ENCODE peak calls at places on chromosomes 1 and 21, in five cellular contexts. One of them, this sample, is unnamed.

GRCh38 chr1:187001198-187001904 is 172.6 kb downstream of the PLA2G4A start:
- DNase-seq in adrenal gland: no peak
- DNase-seq in heart left ventricle: no peak
- DNase-seq in uterus: no peak
- DNase-seq in K562: no peak
- DNase-seq in this sample: no peak

GRCh38 chr1:54808443-54809207 is 7.5 kb upstream of the TTC22 start:
- DNase-seq in adrenal gland: peak
- DNase-seq in heart left ventricle: no peak
- DNase-seq in uterus: no peak
- DNase-seq in K562: no peak
- DNase-seq in this sample: no peak

GRCh38 chr21:35237287-35237686 is 188.2 kb upstream of the RUNX1 start:
- DNase-seq in adrenal gland: no peak
- DNase-seq in heart left ventricle: no peak
- DNase-seq in uterus: no peak
- DNase-seq in K562: no peak
- DNase-seq in this sample: no peak

GRCh38 chr21:44455524-44456206 is 355 bp downstream of the LRRC3 start:
- DNase-seq in adrenal gland: peak
- DNase-seq in heart left ventricle: peak
- DNase-seq in uterus: no peak
- DNase-seq in K562: peak
- DNase-seq in this sample: peak

GRCh38 chr1:162690672-162691434 is 58.6 kb downstream of the DDR2 start:
- DNase-seq in adrenal gland: peak
- DNase-seq in heart left ventricle: peak
- DNase-seq in uterus: peak
- DNase-seq in K562: no peak
- DNase-seq in this sample: no peak

GRCh38 chr1:6037338-6037762 is 8.3 kb upstream of the KCNAB2 start:
- DNase-seq in adrenal gland: no peak
- DNase-seq in heart left ventricle: no peak
- DNase-seq in uterus: no peak
- DNase-seq in K562: no peak
- DNase-seq in this sample: no peak

GRCh38 chr1:9293512-9294439 is 1.1 kb downstream of the SPSB1 start:
- DNase-seq in adrenal gland: no peak
- DNase-seq in heart left ventricle: no peak
- DNase-seq in uterus: no peak
- DNase-seq in K562: peak
- DNase-seq in this sample: peak

GRCh38 chr1:185850366-185850765 is 116.2 kb downstream of the HMCN1 start:
- DNase-seq in adrenal gland: no peak
- DNase-seq in heart left ventricle: no peak
- DNase-seq in uterus: no peak
- DNase-seq in K562: no peak
- DNase-seq in this sample: no peak

GRCh38 chr21:21968810-21969588 is 970.8 kb downstream of the NCAM2 start:
- DNase-seq in adrenal gland: no peak
- DNase-seq in heart left ventricle: no peak
- DNase-seq in uterus: no peak
- DNase-seq in K562: no peak
- DNase-seq in this sample: no peak

GRCh38 chr1:28456078-28456477 is 49.8 kb upstream of the RCC1 start:
- DNase-seq in adrenal gland: no peak
- DNase-seq in heart left ventricle: no peak
- DNase-seq in uterus: no peak
- DNase-seq in K562: no peak
- DNase-seq in this sample: no peak

GRCh38 chr1:103576065-103576464 is 4.7 kb downstream of the AMY2B start:
- DNase-seq in adrenal gland: no peak
- DNase-seq in heart left ventricle: no peak
- DNase-seq in uterus: no peak
- DNase-seq in K562: no peak
- DNase-seq in this sample: no peak

GRCh38 chr1:192477630-192478029 is 97.9 kb upstream of the RGS1 start:
- DNase-seq in adrenal gland: no peak
- DNase-seq in heart left ventricle: no peak
- DNase-seq in uterus: no peak
- DNase-seq in K562: no peak
- DNase-seq in this sample: peak

GRCh38 chr1:228445867-228446584 is 29.4 kb upstream of the TRIM17 start:
- DNase-seq in adrenal gland: no peak
- DNase-seq in heart left ventricle: peak
- DNase-seq in uterus: no peak
- DNase-seq in K562: no peak
- DNase-seq in this sample: peak

GRCh38 chr1:201381130-201381529 is 3.6 kb upstream of the TNNT2 start:
- DNase-seq in adrenal gland: no peak
- DNase-seq in heart left ventricle: peak
- DNase-seq in uterus: no peak
- DNase-seq in K562: no peak
- DNase-seq in this sample: no peak

GRCh38 chr1:234605983-234606730 is 3.8 kb downstream of the IRF2BP2 start:
- DNase-seq in adrenal gland: peak
- DNase-seq in heart left ventricle: peak
- DNase-seq in uterus: no peak
- DNase-seq in K562: no peak
- DNase-seq in this sample: peak

GRCh38 chr1:232212248-232212647 is 417.7 kb downstream of the SIPA1L2 start:
- DNase-seq in adrenal gland: no peak
- DNase-seq in heart left ventricle: no peak
- DNase-seq in uterus: no peak
- DNase-seq in K562: no peak
- DNase-seq in this sample: no peak

GRCh38 chr1:18157352-18157751 is 49.8 kb downstream of the IGSF21 start:
- DNase-seq in adrenal gland: no peak
- DNase-seq in heart left ventricle: no peak
- DNase-seq in uterus: no peak
- DNase-seq in K562: no peak
- DNase-seq in this sample: no peak

GRCh38 chr1:78095618-78096416 is 50.1 kb downstream of the GIPC2 start:
- DNase-seq in adrenal gland: no peak
- DNase-seq in heart left ventricle: no peak
- DNase-seq in uterus: no peak
- DNase-seq in K562: no peak
- DNase-seq in this sample: no peak

GRCh38 chr1:231601775-231602674 is 24.6 kb upstream of the DISC1 start:
- DNase-seq in adrenal gland: no peak
- DNase-seq in heart left ventricle: no peak
- DNase-seq in uterus: no peak
- DNase-seq in K562: no peak
- DNase-seq in this sample: no peak

GRCh38 chr1:109821831-109822745 is 58.4 kb upstream of the EPS8L3 start:
- DNase-seq in adrenal gland: peak
- DNase-seq in heart left ventricle: peak
- DNase-seq in uterus: no peak
- DNase-seq in K562: peak
- DNase-seq in this sample: peak

GRCh38 chr1:30705673-30706072 is 17.7 kb downstream of the MATN1 start:
- DNase-seq in adrenal gland: no peak
- DNase-seq in heart left ventricle: no peak
- DNase-seq in uterus: no peak
- DNase-seq in K562: no peak
- DNase-seq in this sample: no peak

GRCh38 chr21:45981641-45982255 is at the start of gene COL6A1:
- DNase-seq in adrenal gland: peak
- DNase-seq in heart left ventricle: peak
- DNase-seq in uterus: peak
- DNase-seq in K562: peak
- DNase-seq in this sample: peak
- TF ChIP-seq POLR2A in adrenal gland: peak
- TF ChIP-seq POLR2A in heart left ventricle: no peak
- TF ChIP-seq POLR2A in uterus: peak
- TF ChIP-seq POLR2A in K562: no peak
- TF ChIP-seq POLR2A in this sample: no peak

GRCh38 chr1:222712253-222713090 is at the start of the genes AIDA and BROX:
- DNase-seq in adrenal gland: peak
- DNase-seq in heart left ventricle: peak
- DNase-seq in uterus: peak
- DNase-seq in K562: peak
- DNase-seq in this sample: peak
- TF ChIP-seq POLR2A in adrenal gland: peak
- TF ChIP-seq POLR2A in heart left ventricle: no peak
- TF ChIP-seq POLR2A in uterus: peak
- TF ChIP-seq POLR2A in K562: no peak
- TF ChIP-seq POLR2A in this sample: no peak

DNA sequence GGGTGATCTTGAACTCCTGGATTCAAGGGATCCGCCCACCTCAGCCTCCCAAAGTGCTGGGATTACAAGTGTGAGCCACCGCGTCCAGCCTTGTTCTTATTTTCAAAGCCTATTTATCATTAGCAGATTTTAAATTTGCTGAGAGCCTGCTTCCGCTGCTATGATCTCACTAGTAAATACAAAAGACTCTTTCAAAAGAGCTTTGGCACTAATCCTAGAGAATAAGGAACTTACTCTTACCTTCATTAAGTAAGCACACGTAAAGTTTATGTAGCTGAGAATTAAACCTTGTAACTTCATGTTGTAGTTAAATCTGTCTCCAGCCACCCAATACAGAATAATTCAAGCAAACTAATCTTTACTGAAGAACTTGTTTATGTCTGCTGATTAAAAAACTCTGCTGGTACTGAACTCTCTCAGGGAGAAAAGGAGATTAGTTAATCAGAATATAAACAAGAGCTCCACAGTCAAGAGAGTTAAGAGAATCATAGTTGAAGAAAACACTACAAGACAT is 72.3 kb downstream of the RUSC1 start:
- DNase-seq in adrenal gland: no peak
- DNase-seq in heart left ventricle: peak
- DNase-seq in uterus: no peak
- DNase-seq in K562: no peak
- DNase-seq in this sample: no peak
- TF ChIP-seq POLR2A in adrenal gland: no peak
- TF ChIP-seq POLR2A in heart left ventricle: no peak
- TF ChIP-seq POLR2A in uterus: no peak
- TF ChIP-seq POLR2A in K562: no peak
- TF ChIP-seq POLR2A in this sample: no peak

GRCh38 chr1:225426395-225427248 is 1.2 kb downstream of the LBR start:
- DNase-seq in adrenal gland: no peak
- DNase-seq in heart left ventricle: peak
- DNase-seq in uterus: peak
- DNase-seq in K562: peak
- DNase-seq in this sample: peak

GRCh38 chr1:225428879-225429455 is 1.1 kb upstream of the LBR start:
- DNase-seq in adrenal gland: no peak
- DNase-seq in heart left ventricle: no peak
- DNase-seq in uterus: no peak
- DNase-seq in K562: no peak
- DNase-seq in this sample: peak

GRCh38 chr1:225427249-225428065 is at the start of gene LBR:
- DNase-seq in adrenal gland: no peak
- DNase-seq in heart left ventricle: peak
- DNase-seq in uterus: peak
- DNase-seq in K562: no peak
- DNase-seq in this sample: peak

GRCh38 chr1:225430301-225430700 is 2.5 kb upstream of the LBR start:
- DNase-seq in adrenal gland: no peak
- DNase-seq in heart left ventricle: no peak
- DNase-seq in uterus: no peak
- DNase-seq in K562: no peak
- DNase-seq in this sample: no peak

GRCh38 chr1:225428066-225428878 is 434 bp upstream of the LBR start:
- DNase-seq in adrenal gland: peak
- DNase-seq in heart left ventricle: peak
- DNase-seq in uterus: peak
- DNase-seq in K562: peak
- DNase-seq in this sample: peak
- TF ChIP-seq POLR2A in adrenal gland: no peak
- TF ChIP-seq POLR2A in heart left ventricle: no peak
- TF ChIP-seq POLR2A in uterus: peak
- TF ChIP-seq POLR2A in K562: peak
- TF ChIP-seq POLR2A in this sample: peak

GRCh38 chr1:183470147-183470960 is 1.9 kb upstream of the SMG7 start:
- DNase-seq in adrenal gland: peak
- DNase-seq in heart left ventricle: peak
- DNase-seq in uterus: peak
- DNase-seq in K562: peak
- DNase-seq in this sample: peak
- TF ChIP-seq POLR2A in adrenal gland: no peak
- TF ChIP-seq POLR2A in heart left ventricle: no peak
- TF ChIP-seq POLR2A in uterus: peak
- TF ChIP-seq POLR2A in K562: peak
- TF ChIP-seq POLR2A in this sample: peak

GRCh38 chr1:1564278-1564677 is 10.4 kb downstream of the SSU72 start:
- DNase-seq in adrenal gland: no peak
- DNase-seq in heart left ventricle: no peak
- DNase-seq in uterus: no peak
- DNase-seq in K562: no peak
- DNase-seq in this sample: peak
- TF ChIP-seq POLR2A in adrenal gland: no peak
- TF ChIP-seq POLR2A in heart left ventricle: no peak
- TF ChIP-seq POLR2A in uterus: no peak
- TF ChIP-seq POLR2A in K562: peak
- TF ChIP-seq POLR2A in this sample: no peak